ENCODE peak calls at places on chromosomes 6 and 20, in five cellular contexts. R is BE2C, Q is AG04450, G is A549, A is GM06990. N is an unnamed sample.

GRCh38 chr6:165656581-165657324 is 6.3 kb downstream of the PDE10A start:
- DNase-seq in R (no peak), Q (no peak), G (no peak), A (no peak), N (no peak)

GRCh38 chr6:15987569-15987968 is 141.3 kb upstream of the MYLIP start:
- DNase-seq in R (peak), Q (no peak), G (no peak), A (no peak), N (no peak)

GRCh38 chr20:47508228-47508752 is 6.6 kb downstream of the NCOA3 start:
- DNase-seq in R (no peak), Q (no peak), G (no peak), A (no peak), N (no peak)

GRCh38 chr6:53579338-53579737 is 34.4 kb upstream of the GCLC start:
- DNase-seq in R (no peak), Q (no peak), G (no peak), A (no peak), N (no peak)

GRCh38 chr6:38671885-38672467 is 31.0 kb downstream of the GLO1 start:
- DNase-seq in R (peak), Q (peak), G (peak), A (peak), N (peak)

GRCh38 chr6:2563635-2564034 is 187.1 kb downstream of the MYLK4 start:
- DNase-seq in R (no peak), Q (no peak), G (no peak), A (peak), N (no peak)

GRCh38 chr6:136486357-136486756 is 63.9 kb downstream of the MAP7 start:
- DNase-seq in R (no peak), Q (no peak), G (no peak), A (no peak), N (no peak)

GRCh38 chr20:17833036-17833674 is 133.4 kb downstream of the BANF2 start:
- DNase-seq in R (no peak), Q (no peak), G (no peak), A (no peak), N (no peak)

GRCh38 chr6:53725791-53726575 is 60.4 kb upstream of the KLHL31 start:
- DNase-seq in R (peak), Q (peak), G (peak), A (peak), N (peak)

GRCh38 chr6:123515715-123516114 is 121.0 kb downstream of the TRDN start:
- DNase-seq in R (no peak), Q (no peak), G (no peak), A (no peak), N (no peak)

GRCh38 chr20:10553326-10553984 is 118.3 kb downstream of the SLX4IP start:
- DNase-seq in R (peak), Q (peak), G (peak), A (no peak), N (no peak)

GRCh38 chr6:156691018-156691417 is 86.2 kb upstream of the ARID1B start:
- DNase-seq in R (no peak), Q (no peak), G (no peak), A (peak), N (no peak)

GRCh38 chr6:158085261-158086053 is 82.6 kb downstream of the SERAC1 start:
- DNase-seq in R (no peak), Q (no peak), G (no peak), A (no peak), N (no peak)

GRCh38 chr6:166989427-166990034 is 9.7 kb upstream of the CEP43 start:
- DNase-seq in R (peak), Q (peak), G (no peak), A (peak), N (no peak)

GRCh38 chr6:34552620-34553019 is 3.5 kb downstream of the SPDEF start:
- DNase-seq in R (no peak), Q (no peak), G (no peak), A (no peak), N (no peak)

GRCh38 chr20:47181056-47181862 is 175.2 kb downstream of the ZMYND8 start:
- DNase-seq in R (peak), Q (peak), G (peak), A (no peak), N (no peak)

GRCh38 chr20:23266530-23267398 is 83.8 kb upstream of the NXT1 start:
- DNase-seq in R (no peak), Q (no peak), G (no peak), A (no peak), N (no peak)

GRCh38 chr20:46036370-46036769 is 7.4 kb downstream of the SLC12A5 start:
- DNase-seq in R (no peak), Q (no peak), G (no peak), A (no peak), N (no peak)

GRCh38 chr20:56964886-56965285 is 301.6 kb downstream of the BMP7 start:
- DNase-seq in R (no peak), Q (no peak), G (no peak), A (no peak), N (no peak)

GRCh38 chr20:44819936-44820335 is 9.6 kb upstream of the RIMS4 start:
- DNase-seq in R (no peak), Q (no peak), G (no peak), A (no peak), N (no peak)

GRCh38 chr6:54132587-54132986 is 21.3 kb downstream of the MLIP start:
- DNase-seq in R (no peak), Q (no peak), G (no peak), A (no peak), N (no peak)

GRCh38 chr6:7431594-7432390 is 42.2 kb downstream of the RIOK1 start:
- DNase-seq in R (no peak), Q (no peak), G (no peak), A (no peak), N (no peak)

GRCh38 chr20:31704225-31705119 is 18.2 kb downstream of the BCL2L1 start:
- DNase-seq in R (no peak), Q (no peak), G (peak), A (no peak), N (no peak)

GRCh38 chr6:75602164-75602896 is 650 bp downstream of the SENP6 start:
- DNase-seq in R (peak), Q (no peak), G (no peak), A (peak), N (no peak)

GRCh38 chr6:105596284-105596755 is 193.4 kb upstream of the PREP start:
- DNase-seq in R (no peak), Q (peak), G (peak), A (no peak), N (peak)

GRCh38 chr6:109508166-109508860 is 25.3 kb upstream of the ZBTB24 start:
- DNase-seq in R (no peak), Q (no peak), G (no peak), A (no peak), N (no peak)

GRCh38 chr6:139251377-139252017 is 40.3 kb downstream of the TXLNB start:
- DNase-seq in R (no peak), Q (no peak), G (no peak), A (no peak), N (no peak)

GRCh38 chr6:130600880-130601341 is 226.3 kb upstream of the SMLR1 start:
- DNase-seq in R (no peak), Q (peak), G (no peak), A (no peak), N (peak)

GRCh38 chr6:139354177-139354576 is 20.3 kb downstream of the CITED2 start:
- DNase-seq in R (no peak), Q (no peak), G (no peak), A (no peak), N (no peak)

GRCh38 chr6:34959221-34959620 is 70.2 kb downstream of the ANKS1A start:
- DNase-seq in R (no peak), Q (no peak), G (no peak), A (no peak), N (no peak)

GRCh38 chr6:90429713-90430112 is 133.1 kb upstream of the BACH2 start:
- DNase-seq in R (no peak), Q (no peak), G (no peak), A (no peak), N (no peak)

DNA sequence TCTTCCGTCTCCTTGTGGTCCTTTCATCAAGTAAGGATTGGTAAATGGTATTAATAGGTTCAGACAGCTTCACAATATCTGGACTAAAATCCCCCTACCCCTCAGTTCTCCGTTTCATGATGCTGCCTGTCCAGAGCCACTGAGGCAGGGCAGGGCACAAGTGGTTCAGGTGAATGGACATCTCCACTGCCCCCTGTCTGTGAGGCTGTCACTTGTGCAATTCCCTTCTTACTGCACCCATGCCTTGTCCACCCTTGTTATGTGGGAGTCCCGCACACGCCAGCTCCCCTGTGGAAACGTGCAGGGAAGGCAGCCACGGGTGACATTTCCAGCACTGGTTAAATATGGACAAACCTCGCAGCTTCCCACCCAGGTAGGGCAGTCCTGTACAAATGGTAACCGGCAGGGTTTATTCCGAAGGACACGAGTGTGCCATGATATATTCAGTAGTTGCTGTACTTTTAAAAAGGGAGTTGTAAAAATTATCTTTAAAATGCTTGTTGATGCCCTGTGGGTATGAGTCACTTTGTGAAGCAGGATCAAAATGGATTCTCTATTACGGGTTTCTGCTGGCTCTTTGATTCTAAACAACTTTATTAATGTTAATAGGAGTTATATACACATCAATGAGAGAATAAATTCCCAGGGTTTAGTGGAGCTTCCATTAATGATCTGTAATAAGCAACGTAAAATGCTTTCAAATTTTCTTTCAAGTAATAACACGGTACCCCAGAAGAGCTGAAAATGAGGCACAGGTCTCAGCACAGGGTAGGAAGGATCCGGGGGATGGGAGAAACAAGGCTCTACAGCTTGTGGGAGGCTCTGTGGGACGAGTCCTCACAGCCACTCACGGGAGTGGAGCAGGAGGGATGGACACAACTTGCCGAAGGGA is 73.4 kb downstream of the FYN start:
- DNase-seq in R (no peak), Q (no peak), G (no peak), A (no peak), N (no peak)
- TF ChIP-seq CTCF in R (peak), Q (no peak), G (no peak), A (peak), N (peak)

DNA sequence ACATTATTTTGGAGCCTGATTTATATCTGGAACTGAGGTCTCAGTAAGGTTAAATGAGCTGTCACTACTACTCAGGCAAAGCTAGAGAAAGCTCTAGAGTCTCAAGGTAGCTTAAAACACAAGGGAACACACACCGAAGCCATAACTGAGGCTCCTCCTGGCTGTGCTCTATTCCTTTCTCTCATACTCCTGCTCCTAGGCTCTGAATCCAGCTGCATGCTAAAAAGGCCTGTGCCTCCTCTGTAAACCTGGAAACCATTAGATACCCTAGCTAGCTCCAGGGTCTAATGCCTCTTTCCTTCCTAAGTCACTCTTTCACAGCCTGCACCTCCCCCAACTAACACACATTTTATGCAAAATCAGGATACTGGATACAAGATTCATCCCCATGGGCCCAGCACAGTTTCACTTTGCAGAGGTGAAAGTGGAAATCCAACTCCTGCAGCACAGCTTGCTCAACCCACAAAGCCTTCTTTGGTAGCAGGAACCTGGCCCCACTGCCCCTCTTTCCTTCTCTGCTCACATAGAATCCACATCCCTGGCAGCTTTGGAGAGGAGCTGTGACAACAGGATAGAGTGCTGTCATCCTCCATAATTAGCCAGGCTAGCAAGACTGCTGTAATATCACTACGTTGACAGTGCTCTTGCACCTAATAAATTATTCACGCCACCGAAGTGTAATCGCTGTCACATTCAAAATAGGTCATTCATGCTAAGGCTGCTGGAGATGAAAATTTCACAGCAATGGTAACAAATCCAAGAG is 16.9 kb downstream of the RIPOR2 start:
- DNase-seq in R (no peak), Q (no peak), G (no peak), A (no peak), N (no peak)
- H3K4me3 ChIP-seq in R (no peak), Q (no peak), G (no peak), A (no peak), N (no peak)

DNA sequence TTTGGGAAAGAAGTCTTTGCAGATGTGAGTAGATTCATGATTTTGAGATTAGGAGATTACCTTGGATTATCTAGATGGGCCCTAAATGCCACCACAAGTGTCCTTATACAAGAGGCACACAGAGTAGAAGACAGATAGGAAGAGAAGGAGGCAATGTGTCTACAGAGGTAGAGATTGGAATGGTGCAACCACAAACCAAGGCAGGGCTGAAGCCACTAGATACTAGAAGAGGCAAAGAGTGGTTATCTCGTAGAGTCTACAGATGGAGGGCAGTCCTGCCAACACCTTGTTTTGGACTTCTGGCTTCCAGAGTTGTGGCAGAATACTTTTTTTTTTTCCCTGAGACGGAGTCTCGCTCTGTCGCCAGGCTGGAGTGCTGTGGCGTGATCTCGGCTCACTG is 138.3 kb upstream of the AKIRIN2 start:
- DNase-seq in R (no peak), Q (no peak), G (no peak), A (no peak), N (no peak)
- TF ChIP-seq CTCF in R (no peak), Q (no peak), G (no peak), A (no peak), N (no peak)

GRCh38 chr6:164109770-164110140 is 695.2 kb downstream of the QKI start:
- DNase-seq in R (peak), Q (no peak), G (no peak), A (no peak), N (no peak)
- H3K4me3 ChIP-seq in R (no peak), Q (no peak), G (no peak), A (no peak), N (no peak)

N was measured in AG09309.